ENCODE peak calls at places on chromosomes 6 and 20, in nine cellular contexts. W, X, O, N, D, L, F, E and I are unnamed samples.

GRCh38 chr6:170135821-170136471 is 154.9 kb downstream of the DLL1 start:
- DNase-seq in W (no peak), N (no peak), X (no peak), D (no peak), O (no peak), E (no peak), L (no peak), F (peak), I (no peak)

GRCh38 chr20:17961600-17961965 is 7.0 kb downstream of the SNX5 start:
- DNase-seq in O (no peak), D (no peak), W (no peak), L (no peak), E (no peak), F (no peak), X (no peak), N (no peak), I (no peak)

GRCh38 chr6:17884501-17885039 is 102.9 kb downstream of the KIF13A start:
- DNase-seq in F (no peak), D (no peak), X (no peak), W (no peak), N (no peak), L (peak), E (no peak), O (no peak), I (no peak)

GRCh38 chr20:33653900-33654596 is 8.1 kb upstream of the C20orf144 start:
- DNase-seq in N (peak), X (no peak), D (no peak), W (peak), F (no peak), E (peak), L (no peak), O (no peak), I (peak)

GRCh38 chr6:16761469-16762264 is 407 bp upstream of the ATXN1 start:
- DNase-seq in D (peak), E (peak), F (peak), X (no peak), O (peak), N (peak), L (peak), W (peak), I (peak)

GRCh38 chr20:14865169-14865568 is 527.8 kb upstream of the FLRT3 start:
- DNase-seq in E (no peak), L (no peak), O (no peak), D (no peak), W (no peak), X (no peak), F (no peak), N (peak), I (peak)

GRCh38 chr20:44633872-44634600 is 17.5 kb downstream of the ADA start:
- DNase-seq in F (no peak), X (no peak), N (no peak), D (no peak), L (no peak), E (no peak), O (no peak), W (no peak), I (no peak)

GRCh38 chr6:144283781-144284473 is 1.2 kb upstream of the UTRN start:
- DNase-seq in D (no peak), X (no peak), F (no peak), O (peak), E (no peak), L (peak), W (no peak), N (peak), I (peak)

GRCh38 chr6:102115911-102116310 is 722.4 kb downstream of the GRIK2 start:
- DNase-seq in N (peak), O (no peak), X (no peak), E (no peak), D (no peak), F (no peak), L (no peak), W (no peak), I (peak)

GRCh38 chr6:7761047-7761446 is 35.1 kb downstream of the BMP6 start:
- DNase-seq in D (no peak), O (peak), L (peak), E (no peak), W (no peak), X (no peak), N (peak), F (no peak), I (peak)

GRCh38 chr20:17796096-17796563 is 96.4 kb downstream of the BANF2 start:
- DNase-seq in E (peak), O (peak), D (no peak), L (peak), X (peak), F (peak), W (peak), N (peak), I (peak)

GRCh38 chr6:110859335-110859792 is 15.2 kb upstream of the AMD1 start:
- DNase-seq in N (no peak), F (no peak), L (no peak), E (no peak), D (no peak), W (no peak), O (no peak), X (no peak), I (no peak)
- H3K4me3 ChIP-seq in N (no peak), F (no peak), L (no peak), E (no peak), D (no peak), W (no peak), O (no peak), X (no peak), I (no peak)

DNA sequence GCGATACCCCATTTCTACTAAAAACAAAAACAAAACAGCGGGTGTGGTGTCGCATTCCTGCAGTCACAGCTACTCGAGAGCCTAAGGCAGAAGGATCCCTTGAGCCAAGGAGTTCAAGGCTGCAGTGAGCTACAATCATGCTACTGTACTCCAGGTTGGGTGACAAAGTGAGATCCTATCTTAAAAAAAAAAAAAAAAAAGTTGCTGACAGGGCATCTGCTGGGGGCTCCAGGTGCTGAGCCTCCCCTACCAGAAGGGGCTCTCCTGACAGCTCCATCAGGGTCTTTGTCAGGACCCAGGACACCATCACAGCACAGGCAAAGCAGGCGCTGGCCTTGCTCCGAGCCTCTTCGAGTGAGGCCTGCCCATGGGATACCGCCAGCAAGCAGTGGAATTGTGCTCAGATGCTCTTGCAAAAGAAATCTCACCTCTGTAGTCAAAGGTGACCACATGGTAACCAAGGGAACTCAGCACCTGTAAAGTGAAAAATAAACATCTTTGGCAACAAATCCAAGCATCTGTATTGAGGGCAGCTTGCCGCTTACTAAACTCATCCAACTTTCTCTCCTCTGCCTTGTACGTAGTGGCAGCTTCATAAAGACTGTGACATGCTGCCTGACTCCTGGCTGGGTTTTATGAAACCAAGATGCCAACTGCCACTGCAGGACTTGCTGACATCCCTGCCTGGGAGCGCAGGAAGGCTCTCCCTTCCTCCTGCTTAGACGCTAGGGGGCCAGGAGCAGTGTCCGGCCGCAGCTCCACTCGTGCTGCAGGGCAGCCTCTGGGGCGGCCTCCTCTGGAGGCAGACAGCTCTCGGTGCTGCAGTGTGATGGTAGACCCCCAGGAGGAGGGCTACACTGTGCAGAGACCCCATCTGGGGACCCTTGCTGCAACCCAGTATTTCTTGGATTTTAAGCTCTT is 66.9 kb downstream of the PYGB start:
- DNase-seq in O (no peak), L (no peak), F (no peak), X (no peak), E (no peak), D (no peak), W (no peak), N (no peak), I (no peak)
- TF ChIP-seq CTCF in O (no peak), L (no peak), F (no peak), X (peak), E (no peak), D (no peak), W (peak), N (no peak), I (no peak)

GRCh38 chr6:106974337-106974998 is at the start of gene CD24:
- DNase-seq in E (no peak), W (peak), D (no peak), O (no peak), X (no peak), L (no peak), F (no peak), N (peak), I (peak)

GRCh38 chr6:106976270-106976669 is 1.7 kb upstream of the CD24 start:
- DNase-seq in D (no peak), N (peak), O (no peak), F (no peak), W (peak), E (no peak), L (no peak), X (no peak), I (peak)

GRCh38 chr6:106974999-106975698 is 620 bp upstream of the CD24 start:
- DNase-seq in D (no peak), N (peak), W (peak), E (peak), O (peak), X (no peak), F (peak), L (no peak), I (peak)

GRCh38 chr6:106973841-106974336 is 640 bp downstream of the CD24 start:
- DNase-seq in W (peak), N (peak), L (no peak), D (no peak), O (no peak), F (no peak), X (no peak), E (no peak), I (peak)

DNA sequence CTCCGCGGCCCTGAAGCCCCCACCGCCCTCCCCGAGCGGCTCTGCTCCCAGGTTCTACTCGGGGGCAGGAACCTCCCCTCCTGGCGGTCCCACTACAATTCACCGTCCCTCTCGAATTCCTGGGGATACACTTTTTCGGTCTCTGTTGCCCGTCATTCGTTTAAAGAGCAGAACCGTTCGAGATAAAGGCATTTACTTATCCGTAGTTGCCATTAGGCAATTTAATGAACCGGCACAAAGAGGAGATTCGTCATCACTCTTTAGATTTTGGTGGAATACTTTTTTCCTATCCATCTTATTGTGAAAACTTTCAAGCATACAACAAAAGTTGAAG is 1.1 kb upstream of the CD24 start:
- DNase-seq in N (peak), D (no peak), E (no peak), L (peak), W (no peak), O (peak), F (no peak), X (no peak), I (peak)
- H3K4me3 ChIP-seq in N (peak), D (peak), E (peak), L (peak), W (peak), O (peak), F (peak), X (peak), I (peak)

GRCh38 chr6:112398686-112399085 is 51.6 kb downstream of the RFPL4B start:
- DNase-seq in D (no peak), O (no peak), F (no peak), L (no peak), N (no peak), X (no peak), E (no peak), W (no peak), I (no peak)
- TF ChIP-seq CTCF in D (no peak), O (no peak), F (no peak), L (no peak), N (no peak), X (no peak), E (no peak), W (no peak), I (no peak)

DNA sequence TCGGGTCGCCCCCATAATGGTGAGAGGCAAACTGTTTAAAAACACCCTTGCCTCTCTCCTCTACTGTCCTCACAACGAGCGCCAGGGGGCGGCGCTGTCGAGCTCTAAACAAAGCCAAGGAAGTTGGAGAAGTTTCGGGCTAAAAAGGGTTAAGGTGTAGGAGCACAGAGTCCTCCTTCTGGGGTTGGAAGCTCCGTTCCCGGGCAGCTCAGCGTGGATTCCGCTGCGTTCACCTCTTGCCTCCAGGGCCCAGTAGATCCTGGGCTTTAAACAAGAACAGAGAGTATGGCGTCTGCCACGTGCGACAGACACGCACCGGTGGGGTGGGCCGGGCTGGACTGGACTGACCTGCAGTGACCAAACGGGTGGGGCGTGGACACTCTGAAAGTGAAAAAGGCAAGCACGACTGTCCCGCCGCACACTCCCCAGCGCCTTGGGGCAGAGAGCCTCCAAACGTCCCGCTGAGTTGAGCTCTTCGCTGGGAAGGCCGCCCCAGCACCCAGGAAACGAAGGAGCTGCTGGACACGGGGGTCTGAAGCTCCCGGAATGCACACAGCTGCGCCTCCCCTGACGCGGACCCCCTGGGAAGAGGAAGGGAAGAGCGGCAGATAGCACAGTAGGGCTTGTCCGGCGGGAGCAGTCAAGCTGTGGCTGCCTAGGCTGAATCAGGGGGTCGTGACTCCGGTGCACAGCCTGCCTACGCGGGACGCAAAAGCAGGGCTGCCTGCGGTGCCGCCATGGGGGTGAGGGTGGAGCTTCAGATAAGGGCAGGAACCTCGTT is 1.6 kb upstream of the THBD start:
- DNase-seq in F (peak), O (peak), D (no peak), X (no peak), N (peak), W (peak), L (peak), E (peak), I (peak)
- H3K4me3 ChIP-seq in F (peak), O (peak), D (peak), X (peak), N (peak), W (peak), L (peak), E (peak), I (peak)